ENCODE peak calls at places on chromosomes 1 and 21, in five cellular contexts. V is activated CD4-positive, alpha-beta T cell treated with anti-CD3 and anti-CD28 coated beads, Interleukin-2, amount 50 U/mL, for 4 hours; H is stimulated activated CD8-positive, alpha-beta memory T cell treated with anti-CD3 and anti-CD28 coated beads, Interleukin-15, amount 100 ng/mL, for 4 hours; Q is endothelial cell; X is effector memory CD4-positive, alpha-beta T cell. R is an unnamed sample.

GRCh38 chr1:32106663-32107273 is 1.1 kb upstream of the KPNA6 start:
- DNase-seq in V (no peak), H (no peak), Q (no peak), X (no peak), R (no peak)

GRCh38 chr21:32370971-32371766 is 21.6 kb downstream of the URB1 start:
- DNase-seq in V (no peak), H (no peak), Q (no peak), X (no peak), R (no peak)

GRCh38 chr1:163115887-163116286 is 46.7 kb downstream of the RGS4 start:
- DNase-seq in V (no peak), H (no peak), Q (no peak), X (no peak), R (no peak)

GRCh38 chr21:39674794-39675193 is 62.1 kb downstream of the B3GALT5 start:
- DNase-seq in V (no peak), H (no peak), Q (no peak), X (no peak), R (no peak)

GRCh38 chr21:38806153-38806941 is 618 bp downstream of the ETS2 start:
- DNase-seq in V (peak), H (peak), Q (peak), X (peak), R (no peak)

GRCh38 chr1:167926486-167926997 is 9.9 kb upstream of the DCAF6 start:
- DNase-seq in V (no peak), H (no peak), Q (no peak), X (no peak), R (no peak)

GRCh38 chr1:18504609-18505008 is 23.9 kb downstream of the KLHDC7A start:
- DNase-seq in V (no peak), H (no peak), Q (no peak), X (no peak), R (no peak)

GRCh38 chr21:45381036-45381787 is 23.8 kb upstream of the COL18A1 start:
- DNase-seq in V (no peak), H (no peak), Q (no peak), X (no peak), R (no peak)

GRCh38 chr1:33347650-33347992 is 26.7 kb upstream of the A3GALT2 start:
- DNase-seq in V (no peak), H (no peak), Q (no peak), X (no peak), R (no peak)

GRCh38 chr1:173870252-173871075 is 2.3 kb downstream of the ZBTB37 start:
- DNase-seq in V (no peak), H (no peak), Q (no peak), X (peak), R (no peak)

GRCh38 chr1:118963456-118964430 is 24.4 kb downstream of the TBX15 start:
- DNase-seq in V (no peak), H (no peak), Q (no peak), X (no peak), R (no peak)

GRCh38 chr1:173862769-173863223 is 5.0 kb downstream of the GAS5 start:
- DNase-seq in V (no peak), H (no peak), Q (no peak), X (no peak), R (no peak)

GRCh38 chr1:20485527-20486456 is at the start of gene CAMK2N1:
- DNase-seq in V (peak), H (peak), Q (peak), X (peak), R (peak)

GRCh38 chr1:3611170-3612019 is at the start of gene MEGF6:
- DNase-seq in V (peak), H (peak), Q (peak), X (peak), R (peak)

GRCh38 chr1:109733235-109733634 is 7.6 kb downstream of the GSTM3 start:
- DNase-seq in V (no peak), H (no peak), Q (no peak), X (no peak), R (no peak)

GRCh38 chr1:3014443-3015268 is 6.6 kb upstream of the ACTRT2 start:
- DNase-seq in V (no peak), H (no peak), Q (no peak), X (no peak), R (no peak)

GRCh38 chr1:25360596-25361581 is 22.8 kb downstream of the TMEM50A start:
- DNase-seq in V (no peak), H (no peak), Q (no peak), X (no peak), R (no peak)

GRCh38 chr1:45327644-45328515 is 1.2 kb downstream of the HPDL start:
- DNase-seq in V (no peak), H (no peak), Q (no peak), X (no peak), R (no peak)

GRCh38 chr1:3306583-3307285 is 147.7 kb upstream of the ARHGEF16 start:
- DNase-seq in V (no peak), H (no peak), Q (no peak), X (no peak), R (no peak)

GRCh38 chr1:59601032-59601431 is 213.7 kb upstream of the HOOK1 start:
- DNase-seq in V (no peak), H (no peak), Q (no peak), X (no peak), R (no peak)

GRCh38 chr1:240312872-240313271 is 221.2 kb downstream of the FMN2 start:
- DNase-seq in V (no peak), H (no peak), Q (no peak), X (no peak), R (no peak)

GRCh38 chr1:936348-936747 is 12.6 kb downstream of the SAMD11 start:
- DNase-seq in V (no peak), H (no peak), Q (no peak), X (no peak), R (no peak)

GRCh38 chr1:87346130-87346804 is 17.6 kb downstream of the LMO4 start:
- DNase-seq in V (no peak), H (no peak), Q (no peak), X (no peak), R (no peak)

GRCh38 chr1:116259665-116260064 is 113.4 kb upstream of the ATP1A1 start:
- DNase-seq in V (no peak), H (no peak), Q (no peak), X (no peak), R (no peak)

GRCh38 chr1:55893155-55893554 is 678.0 kb upstream of the USP24 start:
- DNase-seq in V (no peak), H (no peak), Q (peak), X (no peak), R (no peak)

GRCh38 chr21:46253610-46254124 is 25.1 kb upstream of the LSS start:
- DNase-seq in V (peak), H (no peak), Q (no peak), X (peak), R (peak)

GRCh38 chr1:203187306-203188264 is 1.1 kb upstream of the CHI3L1 start:
- DNase-seq in V (no peak), H (no peak), Q (no peak), X (no peak), R (no peak)

GRCh38 chr21:44907225-44907965 is 13.3 kb downstream of the ITGB2 start:
- DNase-seq in V (no peak), H (no peak), Q (no peak), X (no peak), R (no peak)

R was measured in activated T-cell treated with anti-CD3 and anti-CD28 coated beads for 24 hours.